ENCODE peak calls at places on chromosome 13, in six cellular contexts. M, C, L, A, V and F are unnamed samples. For H3K4me1, the result is how much of the 10 kb centered on the place peaks cover.

GRCh38 chr13:113425931-113426590 is 27.2 kb downstream of the ADPRHL1 start:
- DNase-seq in L (no peak), V (no peak), A (no peak), C (no peak), M (no peak), F (no peak)

GRCh38 chr13:31476266-31476665 is 263.1 kb upstream of the RXFP2 start:
- DNase-seq in M (no peak), V (peak), A (no peak), L (no peak), C (no peak), F (peak)

GRCh38 chr13:65535360-65535759 is 1694.8 kb downstream of the PCDH9 start:
- DNase-seq in L (no peak), V (no peak), C (no peak), M (no peak), A (no peak), F (no peak)

GRCh38 chr13:107067381-107067780 is 499.4 kb upstream of the ARGLU1 start:
- DNase-seq in L (no peak), A (no peak), M (no peak), C (no peak), V (no peak), F (no peak)

GRCh38 chr13:38979891-38980627 is 10.6 kb downstream of the STOML3 start:
- DNase-seq in C (peak), L (no peak), M (no peak), V (no peak), A (no peak), F (peak)

GRCh38 chr13:31913459-31913858 is 118.1 kb upstream of the FRY start:
- DNase-seq in M (no peak), C (no peak), L (no peak), V (no peak), A (no peak), F (no peak)

GRCh38 chr13:40251343-40252032 is 415.0 kb downstream of the FOXO1 start:
- DNase-seq in L (no peak), M (no peak), C (no peak), V (no peak), A (no peak), F (no peak)

GRCh38 chr13:93227280-93227905 is 786 bp downstream of the GPC6 start:
- DNase-seq in V (peak), M (no peak), L (no peak), C (peak), A (no peak), F (peak)

GRCh38 chr13:112756967-112757758 is 67.3 kb downstream of the ATP11A start:
- DNase-seq in A (no peak), V (no peak), M (no peak), C (peak), L (no peak), F (no peak)

GRCh38 chr13:113559901-113560644 is 24.5 kb upstream of the TFDP1 start:
- DNase-seq in C (no peak), L (no peak), V (no peak), M (no peak), A (no peak), F (no peak)

GRCh38 chr13:41456768-41457588 is at the start of gene RGCC:
- DNase-seq in L (no peak), A (peak), C (peak), M (peak), V (peak), F (peak)

GRCh38 chr13:30735025-30735967 is at the start of gene ALOX5AP:
- DNase-seq in L (no peak), V (no peak), A (no peak), M (peak), C (no peak), F (no peak)

GRCh38 chr13:90585392-90585791 is 762.1 kb upstream of the MIR17HG start:
- DNase-seq in V (no peak), C (no peak), L (no peak), A (no peak), M (no peak), F (no peak)

GRCh38 chr13:75740008-75740407 is 103.9 kb downstream of the LMO7 start:
- DNase-seq in M (no peak), C (no peak), L (no peak), V (no peak), A (no peak), F (no peak)

GRCh38 chr13:102234618-102235017 is 167.2 kb downstream of the FGF14 start:
- DNase-seq in C (no peak), A (no peak), V (peak), M (no peak), L (no peak), F (no peak)

GRCh38 chr13:32984857-32985626 is 31.2 kb upstream of the KL start:
- DNase-seq in A (no peak), C (no peak), L (peak), V (peak), M (no peak), F (no peak)

GRCh38 chr13:40653558-40654318 is 12.7 kb downstream of the FOXO1 start:
- DNase-seq in A (no peak), V (no peak), M (no peak), L (no peak), C (no peak), F (peak)

GRCh38 chr13:75421987-75422386 is 60.0 kb downstream of the TBC1D4 start:
- DNase-seq in M (no peak), A (no peak), L (no peak), V (no peak), C (no peak), F (peak)

GRCh38 chr13:32254416-32254815 is 60.7 kb downstream of the ZAR1L start:
- DNase-seq in A (no peak), M (no peak), V (no peak), C (no peak), L (no peak), F (peak)

GRCh38 chr13:94009696-94010095 is 469.8 kb downstream of the DCT start:
- DNase-seq in M (no peak), A (no peak), L (no peak), C (no peak), V (peak), F (no peak)

GRCh38 chr13:79060216-79060615 is 345.8 kb downstream of the RBM26 start:
- DNase-seq in A (no peak), V (no peak), M (no peak), L (no peak), C (no peak), F (no peak)

GRCh38 chr13:34104853-34105252 is 286.9 kb downstream of the RFC3 start:
- DNase-seq in M (no peak), A (no peak), C (no peak), V (no peak), L (no peak), F (no peak)

GRCh38 chr13:34107814-34108213 is 289.9 kb downstream of the RFC3 start:
- DNase-seq in C (no peak), A (no peak), L (no peak), M (no peak), V (no peak), F (peak)

GRCh38 chr13:34108396-34108795 is 290.4 kb downstream of the RFC3 start:
- DNase-seq in L (no peak), M (no peak), V (no peak), C (no peak), A (no peak), F (no peak)

GRCh38 chr13:34103854-34104253 is 285.9 kb downstream of the RFC3 start:
- DNase-seq in M (no peak), A (no peak), L (no peak), C (no peak), V (no peak), F (no peak)
- H3K4me1 ChIP-seq in M (under half), A (under half), L (under half), C (under half), V (under half), F (under half)

GRCh38 chr13:48530833-48531232 is 2.0 kb downstream of the RCBTB2 start:
- DNase-seq in M (no peak), C (no peak), L (no peak), V (no peak), A (no peak), F (no peak)
- H3K4me1 ChIP-seq in M (under half), C (under half), L (under half), V (under half), A (under half), F (under half)

DNA sequence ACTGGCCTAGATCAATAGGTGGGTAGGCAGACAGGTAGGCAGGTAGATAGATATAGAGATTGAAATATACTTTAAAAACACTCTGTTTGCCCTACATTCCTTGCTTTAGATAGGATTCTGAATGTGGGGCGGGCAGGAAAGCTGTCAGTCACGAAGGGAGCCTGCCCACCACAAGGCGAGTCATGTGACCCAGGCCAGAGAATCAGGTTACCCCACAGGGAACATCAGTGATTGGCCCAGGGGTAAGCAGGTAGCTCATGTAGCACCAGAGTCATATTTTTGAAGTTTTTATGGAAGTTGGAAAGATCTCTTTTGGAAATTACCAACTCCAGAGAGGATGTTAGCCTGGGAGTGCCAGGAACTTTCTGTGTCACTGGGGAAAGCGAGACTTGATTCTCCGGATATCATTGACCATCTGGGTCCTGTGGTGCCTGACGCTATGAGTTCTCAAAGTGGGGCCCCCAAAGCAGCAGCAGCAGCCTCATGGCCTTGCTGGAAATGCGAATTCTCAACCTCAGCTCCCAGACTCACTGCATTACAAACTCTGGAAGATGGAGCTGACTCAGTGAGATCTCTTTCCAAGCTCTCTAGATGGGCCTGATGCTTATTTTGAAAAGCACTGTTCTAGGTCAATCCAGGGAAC is 60.3 kb downstream of the IRS2 start:
- DNase-seq in V (no peak), A (no peak), C (no peak), M (no peak), L (no peak), F (no peak)
- H3K4me1 ChIP-seq in V (under half), A (under half), C (under half), M (under half), L (under half), F (under half)

GRCh38 chr13:46593403-46593802 is 40.4 kb downstream of the LRCH1 start:
- DNase-seq in M (no peak), V (no peak), A (no peak), C (no peak), L (no peak), F (no peak)

GRCh38 chr13:46595136-46595917 is 42.4 kb downstream of the LRCH1 start:
- DNase-seq in V (peak), M (no peak), C (no peak), A (no peak), L (no peak), F (peak)

GRCh38 chr13:46595918-46596315 is 42.9 kb downstream of the LRCH1 start:
- DNase-seq in V (no peak), L (no peak), C (no peak), A (no peak), M (no peak), F (no peak)

GRCh38 chr13:46596501-46596900 is 43.5 kb downstream of the LRCH1 start:
- DNase-seq in L (no peak), C (no peak), A (no peak), V (no peak), M (no peak), F (no peak)

DNA sequence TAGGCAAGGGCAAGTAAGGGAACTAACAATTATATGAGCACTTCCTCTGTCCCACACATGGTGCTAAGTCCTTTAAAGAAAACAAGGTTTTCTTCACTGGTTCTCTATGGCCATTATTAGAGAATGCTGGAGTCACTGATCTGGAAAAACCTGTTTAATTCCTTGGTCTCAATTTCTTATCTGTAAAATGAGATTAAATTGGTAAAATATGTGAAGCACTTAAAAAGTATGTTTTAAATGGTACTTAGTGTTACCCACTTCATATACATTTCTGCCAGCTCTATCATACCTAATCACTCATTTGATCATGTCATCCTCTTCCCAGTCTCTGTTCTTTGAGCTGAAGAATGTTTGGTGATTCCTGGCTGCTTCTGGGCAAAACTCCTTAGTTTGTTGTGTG is 39.4 kb downstream of the LRCH1 start:
- DNase-seq in V (no peak), M (no peak), A (no peak), L (no peak), C (no peak), F (no peak)
- H3K4me1 ChIP-seq in V (under half), M (under half), A (under half), L (under half), C (under half), F (under half)

DNA sequence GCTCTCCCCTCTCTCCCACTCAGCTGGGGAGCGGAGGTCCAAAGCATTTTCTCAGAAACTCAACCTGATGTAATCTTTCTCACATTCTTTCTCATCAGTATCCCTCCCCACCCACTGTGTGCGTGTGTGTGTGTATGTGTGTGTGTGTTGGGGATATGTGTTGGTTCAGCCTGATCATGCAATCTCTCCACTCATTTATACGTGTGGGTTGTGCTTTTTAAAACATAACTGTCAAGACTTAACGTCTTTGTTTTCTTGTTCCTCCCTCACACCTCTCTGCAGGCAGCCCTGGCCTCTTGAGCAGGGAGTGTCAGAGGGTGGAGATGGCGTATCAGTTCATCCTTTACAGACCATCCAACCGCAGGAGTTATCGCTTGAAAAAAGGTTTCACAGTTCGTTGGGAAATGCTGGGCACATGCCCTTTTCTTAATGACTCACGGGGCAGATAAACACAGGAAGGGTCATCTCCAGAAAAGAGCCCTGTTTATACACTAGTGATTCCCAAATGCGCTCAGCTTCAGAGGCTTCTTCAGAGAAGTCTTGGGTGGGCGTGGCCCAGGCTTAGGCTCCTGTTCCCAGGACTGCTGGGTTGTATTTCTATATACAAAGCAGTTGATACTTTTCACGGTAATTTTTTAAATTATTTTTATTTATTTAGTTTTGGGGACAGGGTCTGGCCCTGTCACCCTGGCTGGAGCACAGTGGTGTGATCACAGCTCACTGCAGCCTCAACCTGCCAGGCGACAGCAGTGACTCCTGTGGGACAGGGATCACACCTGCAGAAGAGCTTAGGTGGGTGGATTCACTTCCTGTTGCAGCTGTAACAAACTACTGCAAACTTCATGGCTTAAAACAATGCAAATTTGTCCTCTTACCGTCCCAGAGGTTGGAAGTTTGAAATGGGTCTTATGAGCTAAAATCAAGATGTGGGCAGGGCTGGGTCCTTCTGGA is 60.3 kb downstream of the CCDC70 start:
- DNase-seq in A (no peak), V (peak), L (no peak), C (no peak), M (no peak), F (no peak)
- H3K4me1 ChIP-seq in A (under half), V (under half), L (under half), C (under half), M (under half), F (under half)

DNA sequence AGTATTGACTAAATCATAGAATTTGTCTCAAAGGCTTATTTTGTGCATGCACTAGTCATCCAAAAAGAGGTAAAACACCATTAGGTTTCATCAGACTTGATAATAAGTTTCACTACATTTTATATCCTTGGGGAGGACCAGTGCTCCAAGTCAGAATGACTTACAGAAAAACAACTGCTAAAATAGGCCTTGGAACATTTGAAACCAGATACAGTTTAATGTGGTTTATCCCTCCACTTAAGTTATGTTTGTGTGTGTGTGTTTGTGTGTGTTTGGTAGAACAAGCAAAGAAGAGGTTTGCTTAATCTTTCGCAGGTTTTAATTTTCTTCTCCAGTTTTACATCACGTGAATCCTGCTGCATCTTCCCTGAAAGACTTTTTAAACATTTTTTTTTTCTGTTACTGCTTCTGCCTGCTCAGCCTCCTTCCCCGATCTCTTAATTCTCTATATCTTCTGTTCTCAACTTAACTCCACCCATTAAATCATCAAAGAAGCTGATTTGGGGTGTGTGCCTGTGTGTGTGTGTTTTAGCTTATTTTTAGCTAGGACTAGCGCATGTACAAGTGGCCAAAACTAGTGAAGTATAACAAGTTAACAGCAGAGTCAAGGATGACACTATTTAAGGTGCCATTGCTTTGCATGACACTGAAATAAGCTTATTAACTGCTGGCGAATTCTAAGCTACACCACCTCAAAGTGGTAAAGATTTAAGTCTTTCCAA is 570.7 kb downstream of the PCDH9 start:
- DNase-seq in C (no peak), M (no peak), V (no peak), L (no peak), A (no peak), F (peak)
- H3K4me1 ChIP-seq in C (under half), M (under half), V (under half), L (under half), A (under half), F (under half)

GRCh38 chr13:98570929-98571372 is 6.0 kb downstream of the STK24 start:
- DNase-seq in C (no peak), A (peak), V (no peak), M (peak), L (no peak), F (no peak)
- H3K4me1 ChIP-seq in C (under half), A (half or more), V (under half), M (under half), L (under half), F (under half)

GRCh38 chr13:21015284-21015683 is 46.1 kb downstream of the LATS2 start:
- DNase-seq in A (no peak), V (peak), M (no peak), C (no peak), L (no peak), F (no peak)
- H3K4me1 ChIP-seq in A (under half), V (under half), M (under half), C (under half), L (under half), F (under half)

DNA sequence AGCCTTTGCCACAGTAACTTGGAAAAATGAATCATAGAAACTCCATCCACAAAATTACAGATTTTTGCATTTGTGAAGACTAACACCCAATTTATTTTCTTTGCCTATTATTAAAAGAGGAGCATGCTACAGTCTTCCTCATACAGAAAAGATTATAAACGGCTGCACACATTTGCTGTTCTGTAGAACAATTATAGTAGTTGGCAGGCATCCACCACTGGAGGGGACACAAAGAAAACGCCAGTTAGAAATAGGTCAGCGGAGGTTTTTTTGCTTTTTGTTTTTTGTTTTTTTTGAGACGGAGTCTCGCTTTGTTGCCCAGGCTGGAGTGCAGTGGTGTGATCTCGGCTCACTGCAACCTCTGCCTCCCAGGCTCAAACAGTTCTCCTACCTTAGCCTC is 51.6 kb downstream of the SACS start:
- DNase-seq in M (no peak), V (no peak), C (no peak), L (no peak), A (no peak), F (peak)
- H3K4me1 ChIP-seq in M (under half), V (under half), C (under half), L (under half), A (under half), F (under half)

GRCh38 chr13:35005051-35005450 is 63.0 kb downstream of the NBEA start:
- DNase-seq in V (no peak), M (no peak), C (no peak), L (no peak), A (no peak), F (no peak)
- H3K4me1 ChIP-seq in V (under half), M (under half), C (under half), L (under half), A (under half), F (under half)